ENCODE peak calls at places on chromosomes 16 and 17, in four cellular contexts. One of them, this sample, is unnamed.

GRCh38 chr16:745739-746138 is 4.9 kb upstream of the CIAO3 start:
- DNase-seq in CD8-positive, alpha-beta T cell: no peak
- DNase-seq in upper lobe of right lung: peak; percentile 73
- DNase-seq in heart right ventricle: no peak
- DNase-seq in this sample: no peak

GRCh38 chr16:75238853-75239371 is 12.5 kb downstream of the BCAR1 start:
- DNase-seq in CD8-positive, alpha-beta T cell: no peak
- DNase-seq in upper lobe of right lung: no peak
- DNase-seq in heart right ventricle: peak; percentile 20
- DNase-seq in this sample: no peak

GRCh38 chr16:79082955-79083354 is 517.6 kb downstream of the MAF start:
- DNase-seq in CD8-positive, alpha-beta T cell: no peak
- DNase-seq in upper lobe of right lung: no peak
- DNase-seq in heart right ventricle: no peak
- DNase-seq in this sample: no peak

GRCh38 chr17:38704645-38705522 is at the start of gene MLLT6:
- DNase-seq in CD8-positive, alpha-beta T cell: peak; percentile 76
- DNase-seq in upper lobe of right lung: peak; percentile 87
- DNase-seq in heart right ventricle: peak; percentile 87
- DNase-seq in this sample: peak; percentile 48

GRCh38 chr17:732788-733720 is 658 bp downstream of the TLCD3A start:
- DNase-seq in CD8-positive, alpha-beta T cell: no peak
- DNase-seq in upper lobe of right lung: peak; percentile 77
- DNase-seq in heart right ventricle: no peak
- DNase-seq in this sample: peak; percentile 12

GRCh38 chr17:65696739-65697394 is 135.4 kb upstream of the AXIN2 start:
- DNase-seq in CD8-positive, alpha-beta T cell: no peak
- DNase-seq in upper lobe of right lung: no peak
- DNase-seq in heart right ventricle: no peak
- DNase-seq in this sample: peak; percentile 61

GRCh38 chr17:44376124-44376523 is 12.5 kb upstream of the FAM171A2 start:
- DNase-seq in CD8-positive, alpha-beta T cell: no peak
- DNase-seq in upper lobe of right lung: no peak
- DNase-seq in heart right ventricle: peak; percentile 64
- DNase-seq in this sample: peak; percentile 18

GRCh38 chr16:69796285-69797118 is 34.4 kb downstream of the WWP2 start:
- DNase-seq in CD8-positive, alpha-beta T cell: no peak
- DNase-seq in upper lobe of right lung: peak; percentile 36
- DNase-seq in heart right ventricle: peak; percentile 40
- DNase-seq in this sample: peak; percentile 47

GRCh38 chr16:85317704-85318103 is 205.4 kb upstream of the CIBAR2 start:
- DNase-seq in CD8-positive, alpha-beta T cell: no peak
- DNase-seq in upper lobe of right lung: no peak
- DNase-seq in heart right ventricle: no peak
- DNase-seq in this sample: no peak

GRCh38 chr17:29596811-29597210 is 3.9 kb downstream of the ANKRD13B start:
- DNase-seq in CD8-positive, alpha-beta T cell: no peak
- DNase-seq in upper lobe of right lung: no peak
- DNase-seq in heart right ventricle: peak; percentile 54
- DNase-seq in this sample: no peak
- H3K27ac ChIP-seq in CD8-positive, alpha-beta T cell: no peak overlapping the region
- H3K27ac ChIP-seq in upper lobe of right lung: no peak overlapping the region
- H3K27ac ChIP-seq in heart right ventricle: no peak overlapping the region
- H3K27ac ChIP-seq in this sample: no peak overlapping the region

GRCh38 chr17:76529643-76530488 is 7.6 kb downstream of the CYGB start:
- DNase-seq in CD8-positive, alpha-beta T cell: no peak
- DNase-seq in upper lobe of right lung: peak; percentile 87
- DNase-seq in heart right ventricle: peak; percentile 92
- DNase-seq in this sample: peak; percentile 57

GRCh38 chr17:76529224-76529642 is 8.3 kb downstream of the CYGB start:
- DNase-seq in CD8-positive, alpha-beta T cell: no peak
- DNase-seq in upper lobe of right lung: peak; percentile 86
- DNase-seq in heart right ventricle: peak; percentile 81
- DNase-seq in this sample: peak; percentile 57

GRCh38 chr17:76528156-76528527 is 9.4 kb downstream of the CYGB start:
- DNase-seq in CD8-positive, alpha-beta T cell: no peak
- DNase-seq in upper lobe of right lung: no peak
- DNase-seq in heart right ventricle: no peak
- DNase-seq in this sample: no peak

GRCh38 chr17:76527430-76528111 is 9.9 kb downstream of the CYGB start:
- DNase-seq in CD8-positive, alpha-beta T cell: peak; percentile 40
- DNase-seq in upper lobe of right lung: peak; percentile 78
- DNase-seq in heart right ventricle: peak; percentile 73
- DNase-seq in this sample: peak; percentile 63

DNA sequence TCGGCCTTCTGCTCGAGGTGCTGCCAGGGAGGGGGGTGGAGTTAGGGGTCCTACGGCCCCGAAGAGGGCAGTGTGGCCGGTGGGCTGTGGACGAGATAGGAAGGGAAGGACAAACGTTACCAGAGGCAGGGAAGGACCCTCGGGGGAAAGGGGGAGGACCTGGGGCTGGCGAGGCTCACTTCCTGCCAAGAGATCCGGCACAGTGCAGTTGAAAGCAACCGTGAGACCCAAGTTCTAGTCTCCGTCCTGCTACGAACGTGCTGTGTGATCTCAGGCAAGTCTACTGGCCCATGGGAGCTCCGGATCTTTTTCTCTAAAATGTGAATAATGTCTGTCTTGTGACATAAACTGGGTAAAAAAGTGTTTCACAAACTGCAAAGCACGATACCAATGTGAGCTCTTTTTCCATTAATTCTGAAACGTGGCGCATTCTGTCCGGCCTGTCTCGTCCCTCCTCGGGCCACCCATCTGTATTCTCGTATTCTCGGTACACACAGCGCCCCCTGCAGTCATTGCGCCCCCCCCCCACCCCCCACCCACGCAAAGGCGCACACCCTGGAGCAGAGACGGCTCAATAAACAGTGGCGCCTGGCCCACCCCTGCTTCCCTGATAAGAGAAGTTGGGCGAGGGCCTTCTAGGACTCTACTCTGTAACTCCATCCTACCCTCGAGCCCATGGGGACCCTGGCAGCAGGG is 8.8 kb downstream of the CYGB start:
- DNase-seq in CD8-positive, alpha-beta T cell: no peak
- DNase-seq in upper lobe of right lung: no peak
- DNase-seq in heart right ventricle: peak; percentile 64
- DNase-seq in this sample: no peak
- TF ChIP-seq CTCF in CD8-positive, alpha-beta T cell: no peak
- TF ChIP-seq CTCF in upper lobe of right lung: peak; percentile 25
- TF ChIP-seq CTCF in heart right ventricle: peak; percentile 37
- TF ChIP-seq CTCF in this sample: peak; percentile 42

DNA sequence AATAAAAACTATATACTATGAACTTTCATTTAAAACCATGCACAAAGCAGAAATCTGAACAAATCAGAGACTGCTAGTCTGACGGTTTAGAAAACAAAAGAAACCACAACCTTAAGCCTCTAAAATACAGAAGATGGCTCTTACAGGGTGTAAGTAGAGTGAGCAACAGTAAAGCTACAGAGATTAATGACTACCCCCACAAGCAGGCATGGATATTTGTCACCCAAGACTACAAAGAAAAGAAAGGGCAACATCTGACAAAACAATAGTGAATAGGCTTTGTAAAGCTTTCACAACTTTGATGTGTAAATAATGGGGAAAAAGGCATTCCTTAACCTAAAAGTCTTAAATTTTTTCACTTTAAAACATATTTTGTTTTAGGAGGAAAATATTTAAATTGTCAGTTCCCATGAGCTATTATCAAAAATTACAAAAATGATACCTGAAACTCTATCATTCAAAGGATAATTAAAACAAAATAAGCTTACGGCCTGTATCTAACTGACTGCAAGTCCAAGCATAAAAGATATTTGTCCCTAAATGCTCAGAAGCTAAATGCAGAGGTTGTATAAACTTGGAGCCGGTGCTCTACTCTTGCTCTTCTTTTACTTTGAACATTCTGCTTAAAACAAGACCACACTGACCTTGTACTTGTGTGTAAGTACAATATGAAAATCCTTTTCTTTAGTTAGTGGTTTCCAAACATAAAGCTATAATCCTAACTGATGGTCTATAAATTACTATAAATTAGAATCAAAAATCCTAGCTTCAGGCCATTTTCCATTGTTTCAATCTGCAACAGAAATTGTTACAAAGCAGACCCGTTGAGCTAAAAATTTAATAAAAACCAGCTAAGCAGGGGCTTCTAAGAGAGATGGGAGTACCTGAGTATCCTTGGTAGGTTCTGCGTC is 74.8 kb downstream of the SPAG9 start:
- DNase-seq in CD8-positive, alpha-beta T cell: no peak
- DNase-seq in upper lobe of right lung: no peak
- DNase-seq in heart right ventricle: no peak
- DNase-seq in this sample: no peak
- H3K4me3 ChIP-seq in CD8-positive, alpha-beta T cell: no peak overlapping the region
- H3K4me3 ChIP-seq in upper lobe of right lung: peak overlapping the region; percentile 11
- H3K4me3 ChIP-seq in heart right ventricle: peak overlapping the region; percentile 35
- H3K4me3 ChIP-seq in this sample: peak overlapping the region; percentile 43

DNA sequence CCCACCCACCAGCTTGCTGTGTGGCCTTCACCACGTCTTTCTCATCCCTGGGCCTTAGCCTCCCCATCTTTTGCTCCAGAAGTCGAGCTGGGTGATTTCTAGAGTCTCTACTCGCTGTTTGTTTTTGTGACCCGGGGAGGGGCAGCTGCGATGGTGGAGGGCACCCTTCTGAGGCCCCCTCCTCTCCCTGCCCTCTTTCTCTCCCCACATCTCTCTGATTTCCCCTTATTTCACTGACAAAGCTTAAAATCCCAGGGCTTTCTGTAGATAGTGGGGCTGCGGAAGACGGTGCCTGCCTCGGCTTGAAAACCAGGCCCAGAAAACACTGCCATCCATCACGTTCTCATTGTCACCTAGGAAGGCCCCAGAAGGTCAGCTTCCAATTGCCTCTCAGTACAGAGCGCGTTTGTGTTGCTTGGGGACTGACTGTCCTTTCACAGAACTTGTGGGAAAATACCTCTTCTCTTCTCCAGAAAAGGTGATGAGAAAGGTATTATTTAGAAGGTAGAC is 95.1 kb downstream of the NTN1 start:
- DNase-seq in CD8-positive, alpha-beta T cell: no peak
- DNase-seq in upper lobe of right lung: peak; percentile 29
- DNase-seq in heart right ventricle: no peak
- DNase-seq in this sample: no peak
- H3K27ac ChIP-seq in CD8-positive, alpha-beta T cell: no peak overlapping the region
- H3K27ac ChIP-seq in upper lobe of right lung: peak overlapping the region; percentile 68
- H3K27ac ChIP-seq in heart right ventricle: no peak overlapping the region
- H3K27ac ChIP-seq in this sample: no peak overlapping the region

GRCh38 chr17:75130632-75131277 is 787 bp downstream of the NT5C start:
- DNase-seq in CD8-positive, alpha-beta T cell: no peak
- DNase-seq in upper lobe of right lung: peak; percentile 76
- DNase-seq in heart right ventricle: peak; percentile 24
- DNase-seq in this sample: peak; percentile 51
- TF ChIP-seq CTCF in CD8-positive, alpha-beta T cell: peak; percentile 48
- TF ChIP-seq CTCF in upper lobe of right lung: peak; percentile 52
- TF ChIP-seq CTCF in heart right ventricle: peak; percentile 51
- TF ChIP-seq CTCF in this sample: peak; percentile 78

GRCh38 chr17:76268015-76268749 is 3.0 kb downstream of the UBALD2 start:
- DNase-seq in CD8-positive, alpha-beta T cell: peak; percentile 57
- DNase-seq in upper lobe of right lung: peak; percentile 91
- DNase-seq in heart right ventricle: peak; percentile 82
- DNase-seq in this sample: peak; percentile 71
- H3K4me3 ChIP-seq in CD8-positive, alpha-beta T cell: peak overlapping the region; percentile 40
- H3K4me3 ChIP-seq in upper lobe of right lung: peak overlapping the region; percentile 77
- H3K4me3 ChIP-seq in heart right ventricle: peak overlapping the region; percentile 72
- H3K4me3 ChIP-seq in this sample: peak overlapping the region; percentile 15

GRCh38 chr17:40065041-40065770 is 2.4 kb downstream of the THRA start:
- DNase-seq in CD8-positive, alpha-beta T cell: no peak
- DNase-seq in upper lobe of right lung: no peak
- DNase-seq in heart right ventricle: no peak
- DNase-seq in this sample: peak; percentile 33
- H3K27ac ChIP-seq in CD8-positive, alpha-beta T cell: no peak overlapping the region
- H3K27ac ChIP-seq in upper lobe of right lung: peak overlapping the region; percentile 93
- H3K27ac ChIP-seq in heart right ventricle: peak overlapping the region; percentile 98
- H3K27ac ChIP-seq in this sample: no peak overlapping the region

GRCh38 chr16:81429045-81429521 is 15.5 kb upstream of the CMIP start:
- DNase-seq in CD8-positive, alpha-beta T cell: no peak
- DNase-seq in upper lobe of right lung: no peak
- DNase-seq in heart right ventricle: no peak
- DNase-seq in this sample: peak; percentile 53

GRCh38 chr16:81427245-81427644 is 17.4 kb upstream of the CMIP start:
- DNase-seq in CD8-positive, alpha-beta T cell: no peak
- DNase-seq in upper lobe of right lung: no peak
- DNase-seq in heart right ventricle: no peak
- DNase-seq in this sample: no peak

GRCh38 chr16:81435567-81435966 is 9.0 kb upstream of the CMIP start:
- DNase-seq in CD8-positive, alpha-beta T cell: no peak
- DNase-seq in upper lobe of right lung: no peak
- DNase-seq in heart right ventricle: no peak
- DNase-seq in this sample: no peak

GRCh38 chr16:81432899-81433560 is 11.6 kb upstream of the CMIP start:
- DNase-seq in CD8-positive, alpha-beta T cell: no peak
- DNase-seq in upper lobe of right lung: no peak
- DNase-seq in heart right ventricle: no peak
- DNase-seq in this sample: no peak

GRCh38 chr16:81431554-81432353 is 12.9 kb upstream of the CMIP start:
- DNase-seq in CD8-positive, alpha-beta T cell: no peak
- DNase-seq in upper lobe of right lung: peak; percentile 72
- DNase-seq in heart right ventricle: no peak
- DNase-seq in this sample: peak; percentile 62
- TF ChIP-seq CTCF in CD8-positive, alpha-beta T cell: no peak
- TF ChIP-seq CTCF in upper lobe of right lung: no peak
- TF ChIP-seq CTCF in heart right ventricle: no peak
- TF ChIP-seq CTCF in this sample: no peak

This sample was measured in brain microvascular endothelial cell.